ENCODE peak calls at places on chromosome 5, in four cellular contexts. J is H9, X is tibial nerve, W is GM23338. O is an unnamed sample.

GRCh38 chr5:108141676-108142075 is 240.2 kb downstream of the FBXL17 start:
- DNase-seq in W (no peak), J (no peak), X (no peak), O (no peak)

GRCh38 chr5:103587185-103587748 is 24.7 kb upstream of the NUDT12 start:
- DNase-seq in W (peak; percentile 47), X (no peak), J (no peak), O (no peak)

GRCh38 chr5:150428106-150428876 is 15.6 kb upstream of the CD74 start:
- DNase-seq in W (no peak), J (no peak), X (peak; percentile 23), O (peak; percentile 13)

GRCh38 chr5:15977851-15978250 is 201.7 kb downstream of the MARCHF11 start:
- DNase-seq in X (no peak), W (no peak), J (no peak), O (no peak)

GRCh38 chr5:68479524-68479923 is 264.0 kb downstream of the PIK3R1 start:
- DNase-seq in X (no peak), J (no peak), W (no peak), O (no peak)

GRCh38 chr5:113000466-113000865 is 23.9 kb downstream of the DCP2 start:
- DNase-seq in W (no peak), X (no peak), J (no peak), O (no peak)

GRCh38 chr5:128236334-128236733 is 152.8 kb downstream of the SLC12A2 start:
- DNase-seq in X (no peak), W (no peak), J (no peak), O (no peak)

GRCh38 chr5:20286512-20286911 is 298.5 kb upstream of the CDH18 start:
- DNase-seq in J (no peak), X (no peak), W (no peak), O (no peak)

GRCh38 chr5:29229461-29229860 is 1964.0 kb upstream of the CDH6 start:
- DNase-seq in W (no peak), X (no peak), J (no peak), O (no peak)

GRCh38 chr5:149886697-149887470 is 57.7 kb downstream of the PDE6A start:
- DNase-seq in J (no peak), X (no peak), W (no peak), O (no peak)

GRCh38 chr5:42057254-42057690 is 132.2 kb downstream of the FBXO4 start:
- DNase-seq in W (peak; percentile 77), J (peak; percentile 73), X (peak; percentile 23), O (no peak)

GRCh38 chr5:168291281-168291960 is at the start of gene WWC1:
- DNase-seq in W (peak; percentile 89), X (no peak), J (peak; percentile 91), O (peak; percentile 52)

GRCh38 chr5:167934561-167934971 is 356.9 kb upstream of the WWC1 start:
- DNase-seq in X (no peak), W (no peak), J (no peak), O (no peak)

GRCh38 chr5:134148986-134149539 is 27.7 kb downstream of the SKP1 start:
- DNase-seq in J (no peak), W (no peak), X (no peak), O (no peak)

GRCh38 chr5:136030956-136031611 is 2.3 kb downstream of the TGFBI start:
- DNase-seq in J (no peak), X (no peak), W (no peak), O (no peak)

GRCh38 chr5:137621861-137622823 is 113.7 kb downstream of the KLHL3 start:
- DNase-seq in X (no peak), W (no peak), J (no peak), O (no peak)

GRCh38 chr5:150487199-150488061 is 20.5 kb upstream of the NDST1 start:
- DNase-seq in X (peak; percentile 53), W (no peak), J (no peak), O (peak; percentile 47)

GRCh38 chr5:35038891-35039290 is 8.9 kb downstream of the AGXT2 start:
- DNase-seq in J (no peak), X (no peak), W (no peak), O (no peak)

GRCh38 chr5:1445313-1445894 is at the start of gene SLC6A3:
- DNase-seq in J (peak; percentile 91), X (no peak), W (peak; percentile 93), O (no peak)

GRCh38 chr5:176810084-176810597 is at the start of gene UNC5A:
- DNase-seq in J (peak; percentile 74), W (peak; percentile 74), X (no peak), O (peak; percentile 44)

GRCh38 chr5:148904440-148904839 is 78.0 kb downstream of the ADRB2 start:
- DNase-seq in W (no peak), X (no peak), J (peak; percentile 42), O (no peak)

GRCh38 chr5:172569862-172570558 is 71.1 kb upstream of the NEURL1B start:
- DNase-seq in X (no peak), J (peak; percentile 53), W (peak; percentile 60), O (no peak)

GRCh38 chr5:133932441-133933168 is 35.8 kb downstream of the C5orf15 start:
- DNase-seq in X (no peak), J (no peak), W (no peak), O (no peak)

GRCh38 chr5:65076251-65076869 is 307.6 kb downstream of the CWC27 start:
- DNase-seq in X (peak; percentile 13), W (peak; percentile 90), J (peak; percentile 64), O (no peak)

DNA sequence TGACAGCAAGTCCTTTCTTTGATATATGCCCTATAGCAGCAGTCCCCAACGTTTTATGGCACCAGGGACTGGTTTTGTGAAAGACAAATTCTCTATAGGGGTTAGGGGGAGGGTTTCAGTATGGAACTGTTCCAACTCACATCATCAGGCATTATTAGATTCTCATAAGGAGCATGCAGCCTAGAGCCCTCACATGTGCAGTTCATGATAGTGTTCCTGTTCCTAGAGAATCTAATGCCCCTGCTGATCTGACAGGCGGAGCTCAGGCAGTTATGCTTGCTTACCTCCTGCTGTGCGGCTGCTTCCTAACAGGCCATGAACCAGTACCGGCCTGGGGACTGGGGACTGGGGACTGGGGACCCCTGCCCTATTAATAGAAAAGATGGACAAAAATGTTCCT is 2.7 kb upstream of the RAPGEF6 start:
- DNase-seq in J (no peak), W (peak; percentile 30), X (no peak), O (no peak)
- H3K27ac ChIP-seq in J (no peak overlapping the region), W (no peak overlapping the region), X (no peak overlapping the region), O (no peak overlapping the region)

GRCh38 chr5:14184082-14184481 is 40.9 kb downstream of the TRIO start:
- DNase-seq in X (no peak), W (no peak), J (no peak), O (no peak)
- H3K27ac ChIP-seq in X (peak overlapping the region; percentile 50), W (no peak overlapping the region), J (no peak overlapping the region), O (peak overlapping the region; percentile 1)

DNA sequence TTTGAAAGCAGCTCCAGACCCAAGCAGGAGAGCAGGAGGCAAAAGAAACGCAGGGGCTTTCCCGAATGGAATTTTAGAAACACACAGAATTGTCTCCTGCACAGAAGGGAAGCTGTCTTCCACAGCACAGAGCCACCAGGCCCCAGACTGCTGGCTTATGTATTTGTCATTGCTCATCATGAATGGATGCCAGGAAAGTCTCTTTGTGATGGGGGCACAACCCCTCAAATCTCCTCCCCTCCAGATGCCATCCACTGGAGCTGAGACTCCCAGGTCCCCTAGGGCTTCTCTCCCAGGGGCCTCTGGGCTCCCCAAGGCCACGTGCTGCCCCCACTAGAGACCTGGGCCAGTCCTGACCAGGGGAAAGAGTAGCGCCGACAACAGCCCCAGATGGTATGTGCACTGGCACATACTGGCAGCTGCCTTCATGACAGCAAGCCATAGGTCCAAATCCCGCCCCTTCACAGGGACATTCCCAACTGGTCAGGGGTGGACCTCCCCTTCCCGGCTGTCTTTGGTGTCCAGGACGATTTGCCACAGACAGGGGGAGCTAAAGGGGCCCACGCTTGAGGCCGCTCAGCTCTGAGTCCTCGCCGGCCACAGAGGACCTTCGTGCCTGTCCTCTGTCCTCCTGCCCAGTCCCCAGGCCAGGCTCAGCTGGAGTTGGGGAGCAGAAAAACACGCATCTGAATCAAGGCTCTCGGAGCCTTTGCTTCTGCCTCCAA is 127.8 kb downstream of the KCNIP1 start:
- DNase-seq in W (peak; percentile 72), X (no peak), J (peak; percentile 80), O (no peak)
- H3K27ac ChIP-seq in W (peak overlapping the region; percentile 57), X (no peak overlapping the region), J (no peak overlapping the region), O (no peak overlapping the region)

GRCh38 chr5:178349607-178350353 is 117.2 kb upstream of the PHYKPL start:
- DNase-seq in X (no peak), J (no peak), W (no peak), O (no peak)
- H3K27ac ChIP-seq in X (no peak overlapping the region), J (no peak overlapping the region), W (no peak overlapping the region), O (no peak overlapping the region)